ENCODE peak calls at places on chromosomes 3 and 15, in six cellular contexts. One of them, this sample, is unnamed.

GRCh38 chr3:171712168-171712938 is 97.9 kb downstream of the PLD1 start:
- DNase-seq in GM12878: no peak
- DNase-seq in H1: no peak
- DNase-seq in K562: no peak
- DNase-seq in WTC11: no peak
- DNase-seq in HepG2: no peak
- DNase-seq in this sample: no peak

GRCh38 chr3:118029049-118029448 is 1005.6 kb downstream of the IGSF11 start:
- DNase-seq in GM12878: no peak
- DNase-seq in HepG2: no peak
- DNase-seq in WTC11: no peak
- DNase-seq in K562: no peak
- DNase-seq in H1: no peak
- DNase-seq in this sample: no peak

GRCh38 chr3:127745656-127746399 is 73.1 kb downstream of the ABTB1 start:
- DNase-seq in WTC11: no peak
- DNase-seq in HepG2: no peak
- DNase-seq in K562: no peak
- DNase-seq in GM12878: no peak
- DNase-seq in H1: no peak
- DNase-seq in this sample: no peak

GRCh38 chr3:124730920-124731297 is 657 bp downstream of the UMPS start:
- DNase-seq in WTC11: no peak
- DNase-seq in H1: no peak
- DNase-seq in GM12878: no peak
- DNase-seq in HepG2: peak
- DNase-seq in K562: peak
- DNase-seq in this sample: no peak

GRCh38 chr3:2872884-2873283 is 237.3 kb downstream of the IL5RA start:
- DNase-seq in WTC11: no peak
- DNase-seq in H1: no peak
- DNase-seq in GM12878: no peak
- DNase-seq in HepG2: no peak
- DNase-seq in K562: no peak
- DNase-seq in this sample: no peak

GRCh38 chr3:41565948-41566347 is 366.6 kb downstream of the CTNNB1 start:
- DNase-seq in HepG2: no peak
- DNase-seq in GM12878: no peak
- DNase-seq in WTC11: no peak
- DNase-seq in H1: no peak
- DNase-seq in K562: no peak
- DNase-seq in this sample: no peak

GRCh38 chr3:131705558-131706051 is 202.8 kb upstream of the MRPL3 start:
- DNase-seq in WTC11: no peak
- DNase-seq in HepG2: no peak
- DNase-seq in GM12878: no peak
- DNase-seq in K562: no peak
- DNase-seq in H1: no peak
- DNase-seq in this sample: peak

GRCh38 chr3:120227710-120228347 is 57.2 kb downstream of the GPR156 start:
- DNase-seq in K562: no peak
- DNase-seq in GM12878: no peak
- DNase-seq in HepG2: no peak
- DNase-seq in H1: no peak
- DNase-seq in WTC11: no peak
- DNase-seq in this sample: peak

GRCh38 chr3:123341871-123342630 is 106.8 kb downstream of the ADCY5 start:
- DNase-seq in K562: peak
- DNase-seq in WTC11: peak
- DNase-seq in H1: no peak
- DNase-seq in GM12878: no peak
- DNase-seq in HepG2: no peak
- DNase-seq in this sample: no peak

GRCh38 chr15:82999426-82999825 is 12.0 kb downstream of the C15orf40 start:
- DNase-seq in GM12878: no peak
- DNase-seq in H1: peak
- DNase-seq in K562: no peak
- DNase-seq in WTC11: no peak
- DNase-seq in HepG2: no peak
- DNase-seq in this sample: no peak

GRCh38 chr3:14810795-14811661 is 7.7 kb upstream of the FGD5 start:
- DNase-seq in WTC11: peak
- DNase-seq in K562: no peak
- DNase-seq in GM12878: no peak
- DNase-seq in H1: peak
- DNase-seq in HepG2: no peak
- DNase-seq in this sample: peak

GRCh38 chr15:35289029-35289617 is 204.0 kb upstream of the NANOGP8 start:
- DNase-seq in WTC11: no peak
- DNase-seq in GM12878: no peak
- DNase-seq in HepG2: peak
- DNase-seq in K562: peak
- DNase-seq in H1: no peak
- DNase-seq in this sample: peak
- TF ChIP-seq CREB1 in WTC11: no peak
- TF ChIP-seq CREB1 in GM12878: no peak
- TF ChIP-seq CREB1 in HepG2: no peak
- TF ChIP-seq CREB1 in K562: no peak
- TF ChIP-seq CREB1 in H1: no peak
- TF ChIP-seq CREB1 in this sample: no peak

DNA sequence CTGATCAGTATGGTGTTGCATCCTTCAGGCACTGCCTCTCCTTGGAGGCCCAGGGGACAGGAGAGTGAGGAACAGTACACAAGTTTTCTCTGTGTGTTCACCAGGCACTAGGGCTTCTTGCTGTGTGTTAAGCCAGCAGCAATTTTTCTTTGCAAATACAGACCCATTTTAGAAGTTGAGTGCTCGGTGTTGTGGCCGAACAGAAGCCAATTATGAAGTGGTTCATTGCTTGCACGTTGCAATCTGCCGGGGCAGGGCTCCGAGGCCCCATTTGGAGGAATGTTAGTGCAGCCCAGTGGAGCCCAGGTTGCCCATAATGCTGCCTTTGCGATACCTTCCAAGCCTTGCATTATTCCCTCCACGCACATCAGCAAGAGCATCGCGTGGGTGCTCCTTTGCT is 51.0 kb downstream of the EPHB1 start:
- DNase-seq in K562: no peak
- DNase-seq in GM12878: no peak
- DNase-seq in WTC11: no peak
- DNase-seq in HepG2: no peak
- DNase-seq in H1: no peak
- DNase-seq in this sample: no peak
- TF ChIP-seq CREB1 in K562: no peak
- TF ChIP-seq CREB1 in GM12878: no peak
- TF ChIP-seq CREB1 in WTC11: no peak
- TF ChIP-seq CREB1 in HepG2: no peak
- TF ChIP-seq CREB1 in H1: no peak
- TF ChIP-seq CREB1 in this sample: no peak

GRCh38 chr15:54803139-54803808 is 393.5 kb downstream of the RSL24D1 start:
- DNase-seq in H1: no peak
- DNase-seq in K562: no peak
- DNase-seq in GM12878: peak
- DNase-seq in WTC11: no peak
- DNase-seq in HepG2: no peak
- DNase-seq in this sample: no peak
- TF ChIP-seq CREB1 in H1: no peak
- TF ChIP-seq CREB1 in K562: no peak
- TF ChIP-seq CREB1 in GM12878: no peak
- TF ChIP-seq CREB1 in WTC11: no peak
- TF ChIP-seq CREB1 in HepG2: no peak
- TF ChIP-seq CREB1 in this sample: no peak

DNA sequence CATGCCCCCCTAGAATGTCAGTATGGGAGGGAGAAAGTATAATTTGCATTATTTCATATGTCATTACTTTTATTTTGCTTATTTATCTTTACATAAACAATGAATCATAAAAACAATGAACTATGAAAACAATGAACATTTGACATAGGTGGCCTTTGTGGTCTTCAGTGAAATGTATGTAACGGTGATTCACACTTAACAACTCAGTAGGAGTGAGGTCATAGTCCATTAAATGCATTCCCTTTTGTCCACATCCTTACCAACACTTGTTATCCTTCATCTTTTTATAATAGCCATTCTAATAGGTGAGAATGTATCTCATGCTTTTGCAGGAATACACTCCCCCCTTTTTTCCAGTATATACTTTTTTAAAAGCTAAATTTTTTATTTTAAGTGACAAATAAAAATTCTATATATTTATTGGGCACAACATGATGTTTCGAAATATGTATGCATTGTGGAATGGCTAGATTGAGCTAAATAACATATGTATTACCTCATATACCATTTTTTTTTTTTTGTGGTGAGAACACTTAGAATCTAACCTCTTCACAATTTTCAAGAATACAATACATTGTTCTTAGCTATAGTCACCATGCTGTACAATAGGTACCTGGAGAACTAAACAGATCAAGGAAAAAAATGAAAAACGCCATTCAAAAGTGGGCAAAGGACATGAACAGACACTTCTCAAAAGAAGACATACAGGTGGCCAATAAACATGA is 189.5 kb downstream of the WDR72 start:
- DNase-seq in GM12878: no peak
- DNase-seq in K562: no peak
- DNase-seq in HepG2: no peak
- DNase-seq in H1: no peak
- DNase-seq in WTC11: no peak
- DNase-seq in this sample: no peak
- TF ChIP-seq CREB1 in GM12878: no peak
- TF ChIP-seq CREB1 in K562: no peak
- TF ChIP-seq CREB1 in HepG2: no peak
- TF ChIP-seq CREB1 in H1: no peak
- TF ChIP-seq CREB1 in WTC11: no peak
- TF ChIP-seq CREB1 in this sample: no peak

DNA sequence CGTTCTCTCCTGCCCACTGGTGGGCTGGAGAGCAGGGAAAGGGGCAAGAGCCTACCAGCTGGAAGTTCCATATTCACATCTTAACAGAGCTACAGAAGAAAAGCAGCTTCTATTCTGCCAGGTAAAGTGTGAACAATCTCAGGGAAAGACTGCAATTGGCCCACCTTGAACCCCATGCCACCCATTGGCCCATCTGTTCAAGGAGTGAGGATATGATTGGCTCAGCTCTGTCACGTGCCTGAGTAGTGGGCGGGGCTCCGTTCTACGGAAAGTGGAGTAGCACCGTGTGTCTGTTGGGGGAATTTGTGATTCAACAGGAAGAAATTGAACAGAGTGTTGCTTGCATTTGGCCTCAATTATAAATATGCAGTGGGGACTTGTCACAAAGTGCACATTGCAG is 81.8 kb downstream of the MINAR1 start:
- DNase-seq in GM12878: no peak
- DNase-seq in WTC11: no peak
- DNase-seq in H1: no peak
- DNase-seq in K562: peak
- DNase-seq in HepG2: no peak
- DNase-seq in this sample: peak
- TF ChIP-seq CREB1 in GM12878: no peak
- TF ChIP-seq CREB1 in WTC11: no peak
- TF ChIP-seq CREB1 in H1: no peak
- TF ChIP-seq CREB1 in K562: no peak
- TF ChIP-seq CREB1 in HepG2: no peak
- TF ChIP-seq CREB1 in this sample: no peak

This sample was measured in GM23338.